ENCODE peak calls at places on chromosomes 3 and 15, in five cellular contexts. G is T-helper 9 cell, I is T-cell, Y is cardiac muscle cell, C is dorsolateral prefrontal cortex. Z is an unnamed sample.

GRCh38 chr3:179108091-179108490 is 36.5 kb upstream of the ZMAT3 start:
- DNase-seq in I (no peak), C (no peak), G (no peak), Y (peak), Z (no peak)

GRCh38 chr15:27483124-27483523 is 512.1 kb downstream of the GABRG3 start:
- DNase-seq in Y (no peak), I (no peak), C (no peak), G (no peak), Z (no peak)

GRCh38 chr15:42059661-42060476 is 34.5 kb downstream of the PLA2G4D start:
- DNase-seq in G (peak), I (peak), Y (peak), C (peak), Z (no peak)

GRCh38 chr15:40941528-40942336 is 11.5 kb upstream of the CHAC1 start:
- DNase-seq in I (peak), C (no peak), Y (peak), G (peak), Z (no peak)

GRCh38 chr15:101684384-101684783 is 32.2 kb upstream of the TM2D3 start:
- DNase-seq in C (no peak), Y (peak), G (no peak), I (no peak), Z (no peak)

GRCh38 chr15:48427960-48428547 is 96.8 kb downstream of the DUT start:
- DNase-seq in I (no peak), C (no peak), Y (peak), G (no peak), Z (no peak)

GRCh38 chr3:46089237-46090011 is 62.1 kb upstream of the XCR1 start:
- DNase-seq in C (peak), Y (peak), G (no peak), I (no peak), Z (peak)

GRCh38 chr3:173289072-173289471 is 108.5 kb upstream of the NLGN1 start:
- DNase-seq in I (no peak), G (no peak), Y (no peak), C (no peak), Z (no peak)

GRCh38 chr3:78497692-78498091 is 1270.1 kb downstream of the ROBO1 start:
- DNase-seq in Y (peak), C (no peak), I (no peak), G (no peak), Z (no peak)

GRCh38 chr15:83278191-83278590 is 6.3 kb downstream of the BNC1 start:
- DNase-seq in Y (peak), C (no peak), I (no peak), G (no peak), Z (no peak)